ENCODE peak calls at places on chromosome 19, in four cellular contexts. D, L, G and U are unnamed samples.

GRCh38 chr19:14404322-14404721 is 14.8 kb downstream of the DDX39A start:
- DNase-seq in G (no peak), L (no peak), D (no peak), U (no peak)

GRCh38 chr19:43414554-43414953 is at the start of gene TEX101:
- DNase-seq in D (no peak), G (no peak), L (no peak), U (no peak)

GRCh38 chr19:2779121-2779740 is 3.8 kb downstream of the SGTA start:
- DNase-seq in G (no peak), D (no peak), L (no peak), U (no peak)

GRCh38 chr19:50568321-50569022 is at the start of gene LRRC4B:
- DNase-seq in G (peak; percentile 69), L (no peak), D (no peak), U (no peak)

GRCh38 chr19:15730538-15730937 is 2.7 kb downstream of the OR10H2 start:
- DNase-seq in D (no peak), G (no peak), L (no peak), U (no peak)

GRCh38 chr19:1904385-1905070 is 671 bp upstream of the ADAT3 start:
- DNase-seq in L (no peak), D (no peak), G (peak; percentile 35), U (no peak)

GRCh38 chr19:8639821-8640401 is 9.5 kb downstream of the NFILZ start:
- DNase-seq in D (no peak), G (no peak), L (no peak), U (no peak)

GRCh38 chr19:3046621-3047306 is 15.5 kb downstream of the TLE5 start:
- DNase-seq in L (no peak), G (peak; percentile 62), D (no peak), U (peak; percentile 72)

GRCh38 chr19:13092206-13092605 is 10.5 kb downstream of the LYL1 start:
- DNase-seq in G (no peak), L (peak; percentile 27), D (no peak), U (no peak)

GRCh38 chr19:6868341-6868740 is 19.0 kb upstream of the ADGRE1 start:
- DNase-seq in G (no peak), D (no peak), L (no peak), U (no peak)

GRCh38 chr19:39325778-39326680 is 5.4 kb upstream of the LRFN1 start:
- DNase-seq in D (no peak), L (no peak), G (no peak), U (no peak)

GRCh38 chr19:49924004-49924880 is 4.8 kb upstream of the ATF5 start:
- DNase-seq in L (peak; percentile 32), G (no peak), D (no peak), U (no peak)

GRCh38 chr19:10861118-10861651 is 10.2 kb upstream of the CARM1 start:
- DNase-seq in D (peak; percentile 58), L (no peak), G (peak; percentile 33), U (no peak)

GRCh38 chr19:53530622-53531021 is 7.3 kb upstream of the ZNF331 start:
- DNase-seq in G (no peak), D (no peak), L (no peak), U (no peak)

GRCh38 chr19:54470991-54471782 is 1.9 kb downstream of the CDC42EP5 start:
- DNase-seq in G (peak; percentile 37), D (no peak), L (peak; percentile 72), U (peak; percentile 74)

GRCh38 chr19:30391554-30392551 is 19.7 kb downstream of the ZNF536 start:
- DNase-seq in G (no peak), L (no peak), D (no peak), U (no peak)

GRCh38 chr19:1910169-1910568 is 5.0 kb downstream of the ADAT3 start:
- DNase-seq in L (no peak), G (no peak), D (no peak), U (peak; percentile 48)

GRCh38 chr19:44757057-44757734 is 8.7 kb downstream of the BCL3 start:
- DNase-seq in L (peak; percentile 87), G (peak; percentile 62), D (no peak), U (peak; percentile 88)

GRCh38 chr19:30402790-30403189 is 30.6 kb downstream of the ZNF536 start:
- DNase-seq in L (no peak), D (no peak), G (no peak), U (no peak)

GRCh38 chr19:40284501-40285352 is at the start of gene AKT2:
- DNase-seq in D (peak; percentile 77), L (peak; percentile 70), G (peak; percentile 90), U (no peak)

GRCh38 chr19:28961772-28962500 is 251.0 kb downstream of the UQCRFS1 start:
- DNase-seq in D (no peak), G (no peak), L (no peak), U (no peak)

GRCh38 chr19:38049105-38049649 is 142.2 kb downstream of the SIPA1L3 start:
- DNase-seq in D (peak; percentile 77), L (no peak), G (no peak), U (no peak)

GRCh38 chr19:55901369-55902079 is 30.6 kb downstream of the NLRP13 start:
- DNase-seq in D (no peak), G (no peak), L (no peak), U (no peak)

GRCh38 chr19:2494084-2494446 is 18.1 kb downstream of the GADD45B start:
- DNase-seq in G (no peak), L (no peak), D (no peak), U (peak; percentile 63)

GRCh38 chr19:1487576-1488281 is 2.4 kb downstream of the PCSK4 start:
- DNase-seq in D (no peak), L (peak; percentile 14), G (no peak), U (peak; percentile 57)